ENCODE peak calls at places on chromosomes 3 and 15, in five cellular contexts. One of them, this sample, is unnamed.
A peak's percentile ranks its signal among the peaks of the same experiment; 100 is the strongest.

GRCh38 chr3:2923390-2923789 is 186.8 kb downstream of the IL5RA start:
- DNase-seq in Caco-2: peak; percentile 1
- DNase-seq in H7: no peak
- DNase-seq in NCI-H82: peak; percentile 44
- DNase-seq in HCT116: no peak
- DNase-seq in this sample: no peak

GRCh38 chr15:41550066-41550805 is 6.2 kb upstream of the RPAP1 start:
- DNase-seq in NCI-H82: no peak
- DNase-seq in H7: no peak
- DNase-seq in HCT116: no peak
- DNase-seq in Caco-2: peak; percentile 64
- DNase-seq in this sample: no peak

GRCh38 chr15:44668925-44669324 is 5.5 kb upstream of the SPG11 start:
- DNase-seq in NCI-H82: no peak
- DNase-seq in H7: no peak
- DNase-seq in Caco-2: no peak
- DNase-seq in HCT116: no peak
- DNase-seq in this sample: no peak

GRCh38 chr3:63791974-63792373 is 27.1 kb upstream of the C3orf49 start:
- DNase-seq in HCT116: no peak
- DNase-seq in Caco-2: no peak
- DNase-seq in H7: no peak
- DNase-seq in NCI-H82: peak; percentile 31
- DNase-seq in this sample: no peak

GRCh38 chr3:128547368-128547987 is 54.5 kb upstream of the GATA2 start:
- DNase-seq in Caco-2: no peak
- DNase-seq in H7: no peak
- DNase-seq in NCI-H82: no peak
- DNase-seq in HCT116: no peak
- DNase-seq in this sample: no peak

GRCh38 chr3:43378066-43378935 is 92.0 kb downstream of the SNRK start:
- DNase-seq in H7: peak; percentile 76
- DNase-seq in HCT116: peak; percentile 39
- DNase-seq in NCI-H82: peak; percentile 61
- DNase-seq in Caco-2: peak; percentile 61
- DNase-seq in this sample: no peak

GRCh38 chr3:112000971-112001370 is 2.2 kb downstream of the TAGLN3 start:
- DNase-seq in HCT116: no peak
- DNase-seq in Caco-2: no peak
- DNase-seq in H7: peak; percentile 30
- DNase-seq in NCI-H82: peak; percentile 47
- DNase-seq in this sample: no peak

GRCh38 chr15:98070132-98070531 is 109.6 kb downstream of the ARRDC4 start:
- DNase-seq in H7: no peak
- DNase-seq in Caco-2: no peak
- DNase-seq in HCT116: no peak
- DNase-seq in NCI-H82: no peak
- DNase-seq in this sample: no peak

GRCh38 chr3:48503406-48504050 is 446 bp downstream of the SHISA5 start:
- DNase-seq in H7: peak; percentile 74
- DNase-seq in NCI-H82: no peak
- DNase-seq in HCT116: no peak
- DNase-seq in Caco-2: no peak
- DNase-seq in this sample: peak; percentile 60

This sample was measured in dermis microvascular lymphatic vessel endothelial cell.